ENCODE peak calls at places on chromosomes 13 and 19, in five cellular contexts. E is hypothalamus, K is BJ, T is H1, Y is cardiac fibroblast. H is an unnamed sample.

GRCh38 chr19:52237771-52238400 is 31.5 kb upstream of the ZNF766 start:
- DNase-seq in E (peak), K (peak), T (no peak), Y (peak), H (peak)

GRCh38 chr13:52001120-52001731 is 10.0 kb downstream of the ATP7B start:
- DNase-seq in E (no peak), K (no peak), T (no peak), Y (peak), H (peak)

GRCh38 chr13:106385669-106386068 is 149.8 kb downstream of the EFNB2 start:
- DNase-seq in E (no peak), K (no peak), T (no peak), Y (no peak), H (peak)

GRCh38 chr19:31725051-31725450 is 375.8 kb upstream of the TSHZ3 start:
- DNase-seq in E (no peak), K (no peak), T (no peak), Y (peak), H (no peak)

GRCh38 chr19:40592170-40592569 is 9.0 kb upstream of the LTBP4 start:
- DNase-seq in E (no peak), K (no peak), T (no peak), Y (peak), H (peak)

GRCh38 chr13:100550433-100550832 is 38.2 kb downstream of the GGACT start:
- DNase-seq in E (peak), K (peak), T (no peak), Y (peak), H (peak)

GRCh38 chr13:22173605-22174004 is 502.7 kb downstream of the FGF9 start:
- DNase-seq in E (no peak), K (peak), T (no peak), Y (no peak), H (peak)

GRCh38 chr13:39510296-39510695 is 92.7 kb downstream of the LHFPL6 start:
- DNase-seq in E (no peak), K (no peak), T (no peak), Y (no peak), H (no peak)

GRCh38 chr13:109836629-109837607 is 50.5 kb upstream of the IRS2 start:
- DNase-seq in E (no peak), K (no peak), T (no peak), Y (no peak), H (no peak)

GRCh38 chr13:99648905-99649304 is 147.6 kb downstream of the TM9SF2 start:
- DNase-seq in E (no peak), K (no peak), T (no peak), Y (no peak), H (no peak)

GRCh38 chr19:31519216-31519615 is 170.0 kb upstream of the TSHZ3 start:
- DNase-seq in E (no peak), K (no peak), T (no peak), Y (no peak), H (no peak)

H was measured in fibroblast of mammary gland.